ENCODE peak calls at places on chromosomes 1 and 21, in nine cellular contexts. One of them, this sample, is unnamed.

GRCh38 chr1:117093091-117093534 is 28.4 kb downstream of the TRIM45 start:
- DNase-seq in GM23248: peak
- DNase-seq in stomach: peak
- DNase-seq in WERI-Rb-1: no peak
- DNase-seq in astrocyte: peak
- DNase-seq in body of pancreas: no peak
- DNase-seq in breast epithelium: no peak
- DNase-seq in mesenchymal stem cell: peak
- DNase-seq in neural progenitor cell: peak
- DNase-seq in this sample: peak

GRCh38 chr1:59568158-59568935 is 246.4 kb upstream of the HOOK1 start:
- DNase-seq in GM23248: peak
- DNase-seq in stomach: no peak
- DNase-seq in WERI-Rb-1: peak
- DNase-seq in astrocyte: no peak
- DNase-seq in body of pancreas: no peak
- DNase-seq in breast epithelium: no peak
- DNase-seq in mesenchymal stem cell: peak
- DNase-seq in neural progenitor cell: no peak
- DNase-seq in this sample: no peak

GRCh38 chr1:154801612-154802011 is 68.5 kb downstream of the KCNN3 start:
- DNase-seq in GM23248: no peak
- DNase-seq in stomach: no peak
- DNase-seq in WERI-Rb-1: no peak
- DNase-seq in astrocyte: no peak
- DNase-seq in body of pancreas: no peak
- DNase-seq in breast epithelium: no peak
- DNase-seq in mesenchymal stem cell: no peak
- DNase-seq in neural progenitor cell: no peak
- DNase-seq in this sample: no peak

GRCh38 chr1:15326691-15327530 is 79.9 kb downstream of the FHAD1 start:
- DNase-seq in GM23248: peak
- DNase-seq in stomach: peak
- DNase-seq in WERI-Rb-1: no peak
- DNase-seq in astrocyte: peak
- DNase-seq in body of pancreas: no peak
- DNase-seq in breast epithelium: no peak
- DNase-seq in mesenchymal stem cell: no peak
- DNase-seq in neural progenitor cell: peak
- DNase-seq in this sample: no peak

GRCh38 chr1:87787551-87787950 is 458.9 kb downstream of the LMO4 start:
- DNase-seq in GM23248: peak
- DNase-seq in stomach: no peak
- DNase-seq in WERI-Rb-1: no peak
- DNase-seq in astrocyte: peak
- DNase-seq in body of pancreas: no peak
- DNase-seq in breast epithelium: no peak
- DNase-seq in mesenchymal stem cell: peak
- DNase-seq in neural progenitor cell: no peak
- DNase-seq in this sample: no peak

GRCh38 chr1:163069142-163069541 is at the start of gene RGS4:
- DNase-seq in GM23248: peak
- DNase-seq in stomach: peak
- DNase-seq in WERI-Rb-1: peak
- DNase-seq in astrocyte: peak
- DNase-seq in body of pancreas: no peak
- DNase-seq in breast epithelium: no peak
- DNase-seq in mesenchymal stem cell: peak
- DNase-seq in neural progenitor cell: peak
- DNase-seq in this sample: no peak

GRCh38 chr1:45954401-45954847 is 151.0 kb downstream of the MAST2 start:
- DNase-seq in GM23248: peak
- DNase-seq in stomach: no peak
- DNase-seq in WERI-Rb-1: no peak
- DNase-seq in astrocyte: peak
- DNase-seq in body of pancreas: no peak
- DNase-seq in breast epithelium: no peak
- DNase-seq in mesenchymal stem cell: peak
- DNase-seq in neural progenitor cell: peak
- DNase-seq in this sample: no peak

GRCh38 chr1:32005522-32005921 is 8.1 kb upstream of the KHDRBS1 start:
- DNase-seq in GM23248: no peak
- DNase-seq in stomach: no peak
- DNase-seq in WERI-Rb-1: no peak
- DNase-seq in astrocyte: no peak
- DNase-seq in body of pancreas: no peak
- DNase-seq in breast epithelium: no peak
- DNase-seq in mesenchymal stem cell: no peak
- DNase-seq in neural progenitor cell: no peak
- DNase-seq in this sample: no peak

GRCh38 chr1:3504151-3504822 is 49.8 kb downstream of the ARHGEF16 start:
- DNase-seq in GM23248: peak
- DNase-seq in stomach: no peak
- DNase-seq in WERI-Rb-1: no peak
- DNase-seq in astrocyte: peak
- DNase-seq in body of pancreas: no peak
- DNase-seq in breast epithelium: no peak
- DNase-seq in mesenchymal stem cell: peak
- DNase-seq in neural progenitor cell: no peak
- DNase-seq in this sample: peak

DNA sequence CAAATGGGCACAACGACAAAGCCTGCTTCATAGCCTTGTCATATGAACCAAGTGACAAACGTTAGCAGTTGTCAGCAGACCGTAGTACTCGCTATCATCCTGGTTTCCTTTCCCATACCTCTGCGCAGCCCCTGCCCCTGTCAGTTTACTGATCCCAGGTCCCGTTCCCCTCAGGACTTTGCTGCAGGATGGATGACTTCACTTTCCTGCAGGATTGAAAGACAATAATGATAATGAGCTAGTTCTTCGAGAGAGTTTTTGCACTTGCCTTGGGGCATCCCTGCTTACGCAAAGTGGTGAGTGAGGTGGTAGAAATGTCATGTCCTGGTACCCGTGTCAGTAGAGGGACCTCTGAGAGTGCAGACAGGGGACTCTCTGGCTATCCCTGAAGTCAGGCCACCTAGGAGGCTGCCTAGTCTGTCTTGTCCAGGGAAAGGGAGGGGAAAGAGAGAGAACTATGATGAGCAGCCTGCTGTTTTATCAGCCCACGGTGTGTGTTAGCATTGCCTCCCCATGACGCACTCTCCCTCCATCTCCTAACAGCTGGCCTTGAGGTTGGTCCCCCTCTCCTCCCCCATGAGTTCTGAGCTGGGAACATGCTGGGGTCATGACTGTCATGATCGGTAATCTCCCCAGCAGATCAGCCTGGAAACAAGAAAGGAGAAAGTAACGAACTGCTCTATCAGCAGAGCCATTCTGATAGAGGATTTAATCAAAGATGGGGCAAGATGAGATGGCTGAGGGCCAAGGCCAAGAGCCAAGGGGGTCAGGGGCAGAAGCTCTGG is 53.7 kb downstream of the ELK4 start:
- DNase-seq in GM23248: peak
- DNase-seq in stomach: peak
- DNase-seq in WERI-Rb-1: peak
- DNase-seq in astrocyte: no peak
- DNase-seq in body of pancreas: no peak
- DNase-seq in breast epithelium: no peak
- DNase-seq in mesenchymal stem cell: no peak
- DNase-seq in neural progenitor cell: no peak
- DNase-seq in this sample: peak
- H3K27ac ChIP-seq in GM23248: no peak
- H3K27ac ChIP-seq in stomach: no peak
- H3K27ac ChIP-seq in WERI-Rb-1: no peak
- H3K27ac ChIP-seq in astrocyte: no peak
- H3K27ac ChIP-seq in body of pancreas: no peak
- H3K27ac ChIP-seq in breast epithelium: no peak
- H3K27ac ChIP-seq in mesenchymal stem cell: no peak
- H3K27ac ChIP-seq in neural progenitor cell: no peak
- H3K27ac ChIP-seq in this sample: no peak

GRCh38 chr21:15197696-15198095 is 132.9 kb upstream of the NRIP1 start:
- DNase-seq in GM23248: no peak
- DNase-seq in stomach: no peak
- DNase-seq in WERI-Rb-1: no peak
- DNase-seq in astrocyte: no peak
- DNase-seq in body of pancreas: no peak
- DNase-seq in breast epithelium: no peak
- DNase-seq in mesenchymal stem cell: no peak
- DNase-seq in neural progenitor cell: no peak
- DNase-seq in this sample: peak

GRCh38 chr21:15195768-15196167 is 131.0 kb upstream of the NRIP1 start:
- DNase-seq in GM23248: no peak
- DNase-seq in stomach: no peak
- DNase-seq in WERI-Rb-1: no peak
- DNase-seq in astrocyte: no peak
- DNase-seq in body of pancreas: no peak
- DNase-seq in breast epithelium: no peak
- DNase-seq in mesenchymal stem cell: no peak
- DNase-seq in neural progenitor cell: no peak
- DNase-seq in this sample: no peak

GRCh38 chr21:15199940-15200339 is 135.1 kb upstream of the NRIP1 start:
- DNase-seq in GM23248: no peak
- DNase-seq in stomach: no peak
- DNase-seq in WERI-Rb-1: no peak
- DNase-seq in astrocyte: no peak
- DNase-seq in body of pancreas: no peak
- DNase-seq in breast epithelium: no peak
- DNase-seq in mesenchymal stem cell: no peak
- DNase-seq in neural progenitor cell: no peak
- DNase-seq in this sample: no peak

GRCh38 chr21:15195104-15195503 is 130.3 kb upstream of the NRIP1 start:
- DNase-seq in GM23248: no peak
- DNase-seq in stomach: no peak
- DNase-seq in WERI-Rb-1: no peak
- DNase-seq in astrocyte: no peak
- DNase-seq in body of pancreas: no peak
- DNase-seq in breast epithelium: no peak
- DNase-seq in mesenchymal stem cell: no peak
- DNase-seq in neural progenitor cell: no peak
- DNase-seq in this sample: no peak

GRCh38 chr21:15199414-15199813 is 134.6 kb upstream of the NRIP1 start:
- DNase-seq in GM23248: no peak
- DNase-seq in stomach: no peak
- DNase-seq in WERI-Rb-1: no peak
- DNase-seq in astrocyte: no peak
- DNase-seq in body of pancreas: no peak
- DNase-seq in breast epithelium: no peak
- DNase-seq in mesenchymal stem cell: no peak
- DNase-seq in neural progenitor cell: peak
- DNase-seq in this sample: no peak
- H3K27ac ChIP-seq in GM23248: no peak
- H3K27ac ChIP-seq in stomach: no peak
- H3K27ac ChIP-seq in WERI-Rb-1: no peak
- H3K27ac ChIP-seq in astrocyte: no peak
- H3K27ac ChIP-seq in body of pancreas: no peak
- H3K27ac ChIP-seq in breast epithelium: no peak
- H3K27ac ChIP-seq in mesenchymal stem cell: no peak
- H3K27ac ChIP-seq in neural progenitor cell: no peak
- H3K27ac ChIP-seq in this sample: no peak

DNA sequence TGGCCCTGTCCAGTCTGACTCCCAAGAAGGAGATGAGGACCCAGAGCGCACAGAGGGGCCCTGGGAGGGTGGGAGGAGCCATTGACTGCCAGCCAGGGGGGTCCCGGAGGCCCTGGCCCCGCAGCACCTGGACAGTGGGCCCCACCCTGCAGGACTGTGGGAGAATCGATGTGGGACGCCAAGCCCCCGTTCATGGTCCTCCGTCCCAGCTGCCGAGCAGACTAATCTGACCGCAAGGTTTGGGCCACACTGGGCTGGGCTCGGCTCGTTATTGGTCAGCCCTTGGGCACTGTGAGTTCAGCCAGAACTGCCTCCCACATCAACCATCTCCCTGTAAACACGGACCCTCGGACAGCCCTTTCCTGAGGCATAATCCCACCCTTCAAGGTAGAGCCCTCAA is 16.1 kb upstream of the POFUT2 start:
- DNase-seq in GM23248: no peak
- DNase-seq in stomach: no peak
- DNase-seq in WERI-Rb-1: no peak
- DNase-seq in astrocyte: no peak
- DNase-seq in body of pancreas: peak
- DNase-seq in breast epithelium: no peak
- DNase-seq in mesenchymal stem cell: no peak
- DNase-seq in neural progenitor cell: no peak
- DNase-seq in this sample: no peak
- H3K27ac ChIP-seq in GM23248: no peak
- H3K27ac ChIP-seq in stomach: no peak
- H3K27ac ChIP-seq in WERI-Rb-1: no peak
- H3K27ac ChIP-seq in astrocyte: no peak
- H3K27ac ChIP-seq in body of pancreas: peak
- H3K27ac ChIP-seq in breast epithelium: no peak
- H3K27ac ChIP-seq in mesenchymal stem cell: no peak
- H3K27ac ChIP-seq in neural progenitor cell: no peak
- H3K27ac ChIP-seq in this sample: no peak

GRCh38 chr1:39173119-39173994 is 31.1 kb upstream of the MACF1 start:
- DNase-seq in GM23248: no peak
- DNase-seq in stomach: no peak
- DNase-seq in WERI-Rb-1: no peak
- DNase-seq in astrocyte: peak
- DNase-seq in body of pancreas: no peak
- DNase-seq in breast epithelium: no peak
- DNase-seq in mesenchymal stem cell: no peak
- DNase-seq in neural progenitor cell: peak
- DNase-seq in this sample: no peak

GRCh38 chr1:39170731-39171375 is 33.6 kb upstream of the MACF1 start:
- DNase-seq in GM23248: no peak
- DNase-seq in stomach: no peak
- DNase-seq in WERI-Rb-1: peak
- DNase-seq in astrocyte: no peak
- DNase-seq in body of pancreas: no peak
- DNase-seq in breast epithelium: no peak
- DNase-seq in mesenchymal stem cell: peak
- DNase-seq in neural progenitor cell: peak
- DNase-seq in this sample: no peak

GRCh38 chr1:39174400-39175081 is 30.0 kb upstream of the MACF1 start:
- DNase-seq in GM23248: no peak
- DNase-seq in stomach: no peak
- DNase-seq in WERI-Rb-1: no peak
- DNase-seq in astrocyte: no peak
- DNase-seq in body of pancreas: no peak
- DNase-seq in breast epithelium: no peak
- DNase-seq in mesenchymal stem cell: peak
- DNase-seq in neural progenitor cell: no peak
- DNase-seq in this sample: no peak

GRCh38 chr1:39177641-39178040 is 26.9 kb upstream of the MACF1 start:
- DNase-seq in GM23248: no peak
- DNase-seq in stomach: no peak
- DNase-seq in WERI-Rb-1: no peak
- DNase-seq in astrocyte: no peak
- DNase-seq in body of pancreas: no peak
- DNase-seq in breast epithelium: no peak
- DNase-seq in mesenchymal stem cell: peak
- DNase-seq in neural progenitor cell: no peak
- DNase-seq in this sample: no peak

DNA sequence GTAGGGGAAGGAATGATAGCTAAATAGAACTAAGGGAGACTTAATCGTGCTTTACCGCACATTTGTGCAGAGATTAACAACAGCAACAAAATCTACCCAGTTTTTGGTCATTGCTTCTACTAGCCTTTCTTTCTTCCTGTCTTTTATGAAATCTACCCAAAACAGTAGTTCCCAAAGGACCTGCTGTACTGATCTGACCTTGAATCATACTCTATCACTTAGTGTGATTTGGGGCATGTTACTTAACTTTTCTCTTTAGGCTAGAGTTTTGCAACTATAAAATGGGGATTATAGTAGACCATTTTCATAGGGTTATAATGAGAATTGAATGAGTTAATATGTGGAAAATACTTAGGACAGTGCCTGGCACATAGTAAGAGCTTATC is 30.5 kb upstream of the MACF1 start:
- DNase-seq in GM23248: no peak
- DNase-seq in stomach: no peak
- DNase-seq in WERI-Rb-1: no peak
- DNase-seq in astrocyte: no peak
- DNase-seq in body of pancreas: no peak
- DNase-seq in breast epithelium: no peak
- DNase-seq in mesenchymal stem cell: no peak
- DNase-seq in neural progenitor cell: no peak
- DNase-seq in this sample: no peak
- H3K27ac ChIP-seq in GM23248: peak
- H3K27ac ChIP-seq in stomach: peak
- H3K27ac ChIP-seq in WERI-Rb-1: peak
- H3K27ac ChIP-seq in astrocyte: peak
- H3K27ac ChIP-seq in body of pancreas: peak
- H3K27ac ChIP-seq in breast epithelium: peak
- H3K27ac ChIP-seq in mesenchymal stem cell: peak
- H3K27ac ChIP-seq in neural progenitor cell: peak
- H3K27ac ChIP-seq in this sample: peak